ENCODE peak calls at places on chromosomes 13 and 19, in four cellular contexts. One of them, this sample, is unnamed.

GRCh38 chr13:112725346-112726017 is 35.6 kb downstream of the ATP11A start:
- DNase-seq in GM12878: peak; percentile 24
- DNase-seq in HCT116: peak; percentile 48
- DNase-seq in K562: no peak
- DNase-seq in this sample: no peak

GRCh38 chr13:32259116-32259515 is 56.0 kb downstream of the ZAR1L start:
- DNase-seq in HCT116: no peak
- DNase-seq in K562: no peak
- DNase-seq in GM12878: no peak
- DNase-seq in this sample: no peak

GRCh38 chr13:99433543-99434075 is 67.7 kb upstream of the TM9SF2 start:
- DNase-seq in GM12878: no peak
- DNase-seq in HCT116: no peak
- DNase-seq in K562: no peak
- DNase-seq in this sample: no peak

GRCh38 chr19:16001481-16002312 is 52.9 kb downstream of the OR10H4 start:
- DNase-seq in K562: no peak
- DNase-seq in GM12878: peak; percentile 55
- DNase-seq in HCT116: no peak
- DNase-seq in this sample: no peak

GRCh38 chr19:50268046-50268445 is 61.1 kb downstream of the KCNC3 start:
- DNase-seq in K562: no peak
- DNase-seq in HCT116: no peak
- DNase-seq in GM12878: no peak
- DNase-seq in this sample: no peak

GRCh38 chr19:49983645-49984229 is 22.8 kb upstream of the SIGLEC11 start:
- DNase-seq in GM12878: peak; percentile 19
- DNase-seq in K562: peak; percentile 71
- DNase-seq in HCT116: peak; percentile 26
- DNase-seq in this sample: no peak

GRCh38 chr19:42114412-42114811 is 17.8 kb downstream of the POU2F2 start:
- DNase-seq in GM12878: peak; percentile 50
- DNase-seq in HCT116: no peak
- DNase-seq in K562: no peak
- DNase-seq in this sample: no peak

GRCh38 chr19:6044056-6044805 is 66.1 kb downstream of the RFX2 start:
- DNase-seq in HCT116: no peak
- DNase-seq in GM12878: no peak
- DNase-seq in K562: no peak
- DNase-seq in this sample: peak; percentile 24

GRCh38 chr19:42196011-42197001 is 21.2 kb downstream of the DEDD2 start:
- DNase-seq in K562: no peak
- DNase-seq in GM12878: no peak
- DNase-seq in HCT116: no peak
- DNase-seq in this sample: peak; percentile 55

GRCh38 chr13:21759911-21760310 is 89.0 kb downstream of the FGF9 start:
- DNase-seq in GM12878: no peak
- DNase-seq in HCT116: no peak
- DNase-seq in K562: no peak
- DNase-seq in this sample: no peak

GRCh38 chr19:45790942-45791341 is 1.7 kb downstream of the DMWD start:
- DNase-seq in GM12878: no peak
- DNase-seq in K562: no peak
- DNase-seq in HCT116: no peak
- DNase-seq in this sample: no peak
- TF ChIP-seq EGR1 in GM12878: peak; percentile 71
- TF ChIP-seq EGR1 in K562: no peak
- TF ChIP-seq EGR1 in HCT116: no peak
- TF ChIP-seq EGR1 in this sample: no peak

GRCh38 chr13:83877901-83878300 is 4.4 kb downstream of the SLITRK1 start:
- DNase-seq in GM12878: no peak
- DNase-seq in HCT116: no peak
- DNase-seq in K562: no peak
- DNase-seq in this sample: no peak

GRCh38 chr13:83879431-83880171 is 2.7 kb downstream of the SLITRK1 start:
- DNase-seq in K562: no peak
- DNase-seq in GM12878: no peak
- DNase-seq in HCT116: no peak
- DNase-seq in this sample: peak; percentile 45

GRCh38 chr13:83876546-83876945 is 5.7 kb downstream of the SLITRK1 start:
- DNase-seq in K562: no peak
- DNase-seq in GM12878: peak; percentile 31
- DNase-seq in HCT116: no peak
- DNase-seq in this sample: no peak

GRCh38 chr13:83880275-83881027 is 1.8 kb downstream of the SLITRK1 start:
- DNase-seq in K562: no peak
- DNase-seq in GM12878: no peak
- DNase-seq in HCT116: no peak
- DNase-seq in this sample: no peak

DNA sequence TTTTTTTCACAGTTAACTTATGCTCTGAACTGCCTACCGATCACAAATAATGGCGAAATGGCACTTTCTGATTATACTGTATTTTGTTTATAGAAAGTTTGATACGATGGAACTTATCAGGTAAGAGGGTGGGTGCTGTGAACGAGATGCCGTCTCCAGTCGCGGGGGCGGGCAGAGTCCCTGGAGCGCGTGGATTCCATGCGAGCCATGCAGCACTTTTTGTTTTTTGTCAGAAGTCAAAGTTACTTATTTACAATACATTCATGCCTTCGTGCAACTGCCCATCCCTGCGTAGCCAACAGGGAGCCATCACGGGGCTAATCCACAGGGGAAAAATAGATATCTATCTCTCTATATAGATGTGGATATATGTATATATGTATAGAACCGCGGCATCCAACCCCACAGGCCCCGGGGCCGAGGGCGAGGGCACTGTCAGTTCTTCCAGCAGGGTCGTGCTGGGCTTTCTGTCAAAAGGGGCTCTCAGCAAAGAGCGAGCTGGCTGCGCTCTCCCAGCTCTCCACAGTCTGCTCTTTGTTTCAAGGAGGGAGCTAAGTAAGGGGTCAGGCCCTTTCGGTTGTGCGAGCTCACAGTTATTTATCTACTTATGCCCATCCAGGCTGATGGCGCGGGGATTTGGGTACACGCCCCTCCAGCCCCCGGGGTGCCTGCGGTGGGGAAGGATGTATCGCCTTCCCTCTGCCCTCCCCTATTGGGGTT is 3.4 kb downstream of the SLITRK1 start:
- DNase-seq in GM12878: no peak
- DNase-seq in K562: no peak
- DNase-seq in HCT116: no peak
- DNase-seq in this sample: no peak
- TF ChIP-seq EGR1 in GM12878: no peak
- TF ChIP-seq EGR1 in K562: no peak
- TF ChIP-seq EGR1 in HCT116: no peak
- TF ChIP-seq EGR1 in this sample: no peak

DNA sequence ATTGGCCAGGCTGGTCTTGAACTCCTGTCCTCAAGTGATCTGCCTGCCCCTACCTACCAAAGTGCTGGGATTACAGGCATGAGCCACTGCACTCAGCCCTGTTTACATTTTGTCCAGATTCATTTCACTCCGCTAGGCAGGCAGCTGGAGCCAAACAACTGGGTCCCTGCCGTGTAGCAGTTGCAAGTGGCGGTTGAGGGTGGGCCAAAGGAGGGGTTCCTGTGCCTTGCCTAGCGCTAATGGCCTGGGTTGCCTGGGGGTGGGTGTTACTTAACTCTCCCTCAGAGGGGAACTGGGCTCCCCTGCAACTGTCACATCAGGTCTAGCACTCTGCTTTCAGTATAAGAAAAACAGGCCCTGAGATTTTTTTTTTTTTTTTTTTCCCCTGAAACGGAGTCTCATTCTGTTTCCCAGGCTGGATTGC is 7.4 kb downstream of the ACP5 start:
- DNase-seq in K562: peak; percentile 16
- DNase-seq in HCT116: no peak
- DNase-seq in GM12878: no peak
- DNase-seq in this sample: no peak
- TF ChIP-seq EGR1 in K562: no peak
- TF ChIP-seq EGR1 in HCT116: no peak
- TF ChIP-seq EGR1 in GM12878: peak; percentile 7
- TF ChIP-seq EGR1 in this sample: no peak

GRCh38 chr19:27738569-27739193 is 1474.3 kb downstream of the UQCRFS1 start:
- DNase-seq in K562: no peak
- DNase-seq in GM12878: no peak
- DNase-seq in HCT116: no peak
- DNase-seq in this sample: no peak

GRCh38 chr19:27744926-27745844 is 1467.8 kb downstream of the UQCRFS1 start:
- DNase-seq in GM12878: no peak
- DNase-seq in K562: no peak
- DNase-seq in HCT116: no peak
- DNase-seq in this sample: no peak

GRCh38 chr19:27741236-27741635 is 1471.7 kb downstream of the UQCRFS1 start:
- DNase-seq in GM12878: no peak
- DNase-seq in HCT116: no peak
- DNase-seq in K562: no peak
- DNase-seq in this sample: no peak

GRCh38 chr19:27740396-27740795 is 1472.6 kb downstream of the UQCRFS1 start:
- DNase-seq in HCT116: no peak
- DNase-seq in K562: no peak
- DNase-seq in GM12878: no peak
- DNase-seq in this sample: no peak

DNA sequence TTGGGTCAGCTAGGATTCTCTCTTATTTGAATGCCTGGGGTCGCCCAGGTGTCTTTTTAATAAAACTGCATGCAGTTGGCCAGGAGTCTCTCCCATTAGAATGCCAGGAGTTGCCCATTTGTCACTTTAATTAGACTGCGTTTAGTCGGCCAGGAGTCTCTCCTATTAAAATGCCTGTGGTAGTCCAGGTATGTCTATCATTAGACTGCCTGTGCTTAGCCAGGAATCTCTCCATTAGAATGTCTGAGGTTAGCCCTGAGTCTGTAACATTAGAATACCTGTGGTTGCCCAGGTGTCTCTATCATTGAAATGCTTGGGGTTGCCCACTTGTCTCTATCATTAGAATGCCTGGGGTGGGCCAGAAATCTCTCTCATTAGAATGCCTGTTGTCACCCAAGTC is 1470.9 kb downstream of the UQCRFS1 start:
- DNase-seq in K562: no peak
- DNase-seq in GM12878: no peak
- DNase-seq in HCT116: no peak
- DNase-seq in this sample: no peak
- TF ChIP-seq EGR1 in K562: no peak
- TF ChIP-seq EGR1 in GM12878: no peak
- TF ChIP-seq EGR1 in HCT116: no peak
- TF ChIP-seq EGR1 in this sample: no peak

DNA sequence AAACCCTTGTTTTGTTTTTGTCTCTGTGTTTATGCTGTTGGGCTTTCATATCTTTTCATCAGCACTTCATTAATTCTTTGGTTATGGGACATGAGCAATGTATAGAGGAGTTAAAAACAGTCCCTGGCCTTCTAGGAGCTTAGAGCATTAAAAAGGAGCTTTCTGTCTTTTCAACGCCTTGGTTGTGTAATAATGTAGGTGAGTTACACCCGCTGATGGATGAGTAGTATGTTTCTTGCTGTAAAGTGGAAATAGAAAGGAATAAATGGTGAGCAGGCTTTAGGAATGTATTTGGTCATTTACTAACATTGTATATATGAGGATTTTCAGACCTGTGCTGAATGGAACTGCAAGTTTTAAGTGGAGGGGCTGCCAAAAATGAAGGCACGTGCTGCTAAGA is 121.5 kb upstream of the RNF113B start:
- DNase-seq in K562: no peak
- DNase-seq in HCT116: no peak
- DNase-seq in GM12878: no peak
- DNase-seq in this sample: no peak
- TF ChIP-seq EGR1 in K562: no peak
- TF ChIP-seq EGR1 in HCT116: no peak
- TF ChIP-seq EGR1 in GM12878: no peak
- TF ChIP-seq EGR1 in this sample: no peak

GRCh38 chr19:47650695-47651094 is 41.8 kb downstream of the BICRA start:
- DNase-seq in GM12878: no peak
- DNase-seq in K562: no peak
- DNase-seq in HCT116: no peak
- DNase-seq in this sample: no peak

GRCh38 chr19:47653856-47654255 is 44.9 kb downstream of the BICRA start:
- DNase-seq in GM12878: no peak
- DNase-seq in K562: no peak
- DNase-seq in HCT116: no peak
- DNase-seq in this sample: no peak

GRCh38 chr19:47651691-47652090 is 42.8 kb downstream of the BICRA start:
- DNase-seq in HCT116: no peak
- DNase-seq in GM12878: no peak
- DNase-seq in K562: no peak
- DNase-seq in this sample: no peak

GRCh38 chr19:47651132-47651531 is 42.2 kb downstream of the BICRA start:
- DNase-seq in GM12878: no peak
- DNase-seq in K562: no peak
- DNase-seq in HCT116: no peak
- DNase-seq in this sample: no peak

DNA sequence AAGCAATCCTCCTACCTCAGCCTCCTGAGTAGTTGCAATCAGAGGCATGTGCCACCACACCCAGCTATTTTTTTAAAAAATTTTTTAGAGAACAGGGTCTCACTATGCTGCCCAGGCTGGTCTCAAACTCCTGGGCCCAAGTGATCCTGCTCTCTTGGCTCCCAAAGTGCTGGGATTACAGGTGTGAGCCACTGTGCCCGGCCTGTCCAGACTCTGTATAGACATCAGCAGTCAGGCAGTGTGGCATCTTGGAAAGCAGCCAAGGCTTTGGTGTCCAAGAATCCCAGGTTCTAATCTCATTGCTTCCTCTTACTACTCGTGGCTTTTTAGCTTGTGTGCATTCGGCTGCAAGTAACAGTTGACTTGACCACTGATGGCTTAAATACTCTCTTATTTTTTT is 43.4 kb downstream of the BICRA start:
- DNase-seq in GM12878: no peak
- DNase-seq in K562: no peak
- DNase-seq in HCT116: no peak
- DNase-seq in this sample: no peak
- TF ChIP-seq EGR1 in GM12878: no peak
- TF ChIP-seq EGR1 in K562: no peak
- TF ChIP-seq EGR1 in HCT116: no peak
- TF ChIP-seq EGR1 in this sample: no peak

DNA sequence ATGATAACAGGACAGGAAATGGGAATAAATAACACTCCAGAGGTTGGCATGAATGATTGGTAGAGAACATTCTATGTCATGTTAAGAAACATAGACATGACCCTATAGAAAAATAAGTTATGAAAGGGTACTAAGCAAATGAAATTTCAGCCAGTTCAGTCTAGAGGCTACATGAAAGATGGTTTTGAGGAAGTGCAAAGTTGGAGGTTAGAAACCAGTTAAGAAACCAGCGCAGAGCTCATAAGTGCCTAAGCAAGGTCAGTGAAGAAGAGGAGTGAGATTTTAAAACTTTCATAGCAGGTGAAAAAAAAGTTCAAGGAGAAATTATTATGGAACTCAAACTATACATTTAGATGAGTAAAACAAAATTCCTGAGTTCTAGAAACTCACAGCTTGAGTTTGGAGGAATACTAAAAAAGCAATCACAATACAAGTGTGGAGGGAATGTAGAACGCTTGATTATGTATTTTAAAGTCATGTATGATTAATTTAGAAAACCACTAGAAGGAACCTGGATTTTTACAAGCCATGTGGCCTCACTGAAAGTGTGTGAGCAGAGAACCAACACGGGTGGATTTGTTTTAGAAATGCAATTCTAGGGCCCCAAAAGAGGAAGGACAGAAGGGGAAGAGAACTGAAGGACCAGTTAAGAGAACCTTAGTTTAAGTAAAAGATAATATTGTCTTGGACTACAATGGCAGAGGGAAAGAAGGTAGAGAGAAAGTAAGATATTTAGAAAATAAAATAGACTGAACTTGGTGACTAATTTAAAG is 162.4 kb downstream of the PCDH20 start:
- DNase-seq in HCT116: no peak
- DNase-seq in GM12878: no peak
- DNase-seq in K562: no peak
- DNase-seq in this sample: no peak
- TF ChIP-seq EGR1 in HCT116: no peak
- TF ChIP-seq EGR1 in GM12878: no peak
- TF ChIP-seq EGR1 in K562: no peak
- TF ChIP-seq EGR1 in this sample: no peak

This sample was measured in H1.